ENCODE peak calls at places on chromosome 11, in four cellular contexts. One of them, this sample, is unnamed.

GRCh38 chr11:94193288-94193687 is 64.6 kb downstream of the PANX1 start:
- DNase-seq in IMR-90: peak; percentile 96
- DNase-seq in H9: no peak
- DNase-seq in mesendoderm: no peak
- DNase-seq in this sample: no peak

GRCh38 chr11:86785576-86785975 is 14.8 kb upstream of the PRSS23 start:
- DNase-seq in IMR-90: no peak
- DNase-seq in mesendoderm: no peak
- DNase-seq in H9: no peak
- DNase-seq in this sample: no peak

GRCh38 chr11:74025467-74026166 is 16.7 kb upstream of the UCP3 start:
- DNase-seq in IMR-90: peak; percentile 61
- DNase-seq in mesendoderm: no peak
- DNase-seq in H9: no peak
- DNase-seq in this sample: no peak

GRCh38 chr11:121524233-121524631 is 71.5 kb upstream of the SORL1-AS1 start:
- DNase-seq in IMR-90: no peak
- DNase-seq in mesendoderm: no peak
- DNase-seq in H9: no peak
- DNase-seq in this sample: no peak

GRCh38 chr11:84146826-84147225 is 860.7 kb upstream of the CCDC90B start:
- DNase-seq in IMR-90: no peak
- DNase-seq in H9: no peak
- DNase-seq in mesendoderm: peak; percentile 23
- DNase-seq in this sample: no peak

GRCh38 chr11:132352497-132352896 is 982.1 kb downstream of the NTM start:
- DNase-seq in H9: no peak
- DNase-seq in IMR-90: no peak
- DNase-seq in mesendoderm: no peak
- DNase-seq in this sample: no peak

GRCh38 chr11:118820412-118821357 is 29.7 kb upstream of the DDX6 start:
- DNase-seq in mesendoderm: peak; percentile 9
- DNase-seq in H9: peak; percentile 44
- DNase-seq in IMR-90: no peak
- DNase-seq in this sample: no peak

GRCh38 chr11:106794058-106794457 is 224.2 kb downstream of the GUCY1A2 start:
- DNase-seq in mesendoderm: no peak
- DNase-seq in IMR-90: no peak
- DNase-seq in H9: no peak
- DNase-seq in this sample: no peak

GRCh38 chr11:94922675-94923347 is 50.5 kb downstream of the CWC15 start:
- DNase-seq in H9: no peak
- DNase-seq in mesendoderm: peak; percentile 50
- DNase-seq in IMR-90: no peak
- DNase-seq in this sample: no peak

GRCh38 chr11:111514216-111515031 is at the start of gene HOATZ:
- DNase-seq in mesendoderm: peak; percentile 91
- DNase-seq in H9: peak; percentile 83
- DNase-seq in IMR-90: no peak
- DNase-seq in this sample: peak; percentile 68

GRCh38 chr11:85595285-85595884 is 31.8 kb downstream of the DLG2 start:
- DNase-seq in mesendoderm: peak; percentile 37
- DNase-seq in H9: no peak
- DNase-seq in IMR-90: peak; percentile 63
- DNase-seq in this sample: peak; percentile 23

GRCh38 chr11:117300301-117300700 is 9.2 kb downstream of the BACE1-AS start:
- DNase-seq in IMR-90: peak; percentile 54
- DNase-seq in H9: peak; percentile 63
- DNase-seq in mesendoderm: peak; percentile 49
- DNase-seq in this sample: peak; percentile 51

GRCh38 chr11:19241260-19242183 is 777 bp upstream of the E2F8 start:
- DNase-seq in H9: peak; percentile 71
- DNase-seq in IMR-90: no peak
- DNase-seq in mesendoderm: peak; percentile 73
- DNase-seq in this sample: peak; percentile 45

GRCh38 chr11:113951487-113951886 is 23.4 kb upstream of the HTR3A start:
- DNase-seq in mesendoderm: peak; percentile 65
- DNase-seq in H9: peak; percentile 54
- DNase-seq in IMR-90: no peak
- DNase-seq in this sample: no peak

GRCh38 chr11:25163421-25163820 is 666.6 kb downstream of the LUZP2 start:
- DNase-seq in IMR-90: peak; percentile 11
- DNase-seq in mesendoderm: no peak
- DNase-seq in H9: no peak
- DNase-seq in this sample: no peak

GRCh38 chr11:7160814-7161489 is 72.2 kb downstream of the RBMXL2 start:
- DNase-seq in mesendoderm: no peak
- DNase-seq in H9: no peak
- DNase-seq in IMR-90: no peak
- DNase-seq in this sample: no peak

GRCh38 chr11:76667271-76667818 is 3.2 kb downstream of the LRRC32 start:
- DNase-seq in H9: peak; percentile 22
- DNase-seq in IMR-90: no peak
- DNase-seq in mesendoderm: no peak
- DNase-seq in this sample: no peak

GRCh38 chr11:18091731-18092130 is 14.2 kb downstream of the SAAL1 start:
- DNase-seq in IMR-90: peak; percentile 51
- DNase-seq in H9: no peak
- DNase-seq in mesendoderm: peak; percentile 2
- DNase-seq in this sample: no peak

GRCh38 chr11:64859542-64860414 is 15.3 kb upstream of the CDC42BPG start:
- DNase-seq in IMR-90: no peak
- DNase-seq in H9: no peak
- DNase-seq in mesendoderm: no peak
- DNase-seq in this sample: no peak

GRCh38 chr11:115469361-115469760 is 34.9 kb downstream of the CADM1 start:
- DNase-seq in IMR-90: no peak
- DNase-seq in mesendoderm: no peak
- DNase-seq in H9: no peak
- DNase-seq in this sample: no peak

GRCh38 chr11:114395776-114396175 is 4.5 kb downstream of the C11orf71 start:
- DNase-seq in H9: peak; percentile 67
- DNase-seq in IMR-90: no peak
- DNase-seq in mesendoderm: peak; percentile 85
- DNase-seq in this sample: no peak

GRCh38 chr11:123137496-123138270 is 57.4 kb downstream of the CLMP start:
- DNase-seq in IMR-90: peak; percentile 75
- DNase-seq in mesendoderm: peak; percentile 91
- DNase-seq in H9: peak; percentile 80
- DNase-seq in this sample: peak; percentile 20

GRCh38 chr11:64263021-64263946 is 12.0 kb downstream of the PLCB3 start:
- DNase-seq in IMR-90: peak; percentile 56
- DNase-seq in mesendoderm: peak; percentile 62
- DNase-seq in H9: peak; percentile 62
- DNase-seq in this sample: no peak

GRCh38 chr11:20004856-20005255 is 155.4 kb downstream of the DBX1 start:
- DNase-seq in IMR-90: no peak
- DNase-seq in mesendoderm: no peak
- DNase-seq in H9: no peak
- DNase-seq in this sample: no peak

GRCh38 chr11:75532200-75532972 is 6.6 kb upstream of the GDPD5 start:
- DNase-seq in mesendoderm: peak; percentile 84
- DNase-seq in IMR-90: peak; percentile 41
- DNase-seq in H9: peak; percentile 85
- DNase-seq in this sample: peak; percentile 84

GRCh38 chr11:10181811-10182210 is 112.2 kb downstream of the SBF2 start:
- DNase-seq in IMR-90: peak; percentile 36
- DNase-seq in mesendoderm: peak; percentile 48
- DNase-seq in H9: no peak
- DNase-seq in this sample: no peak

GRCh38 chr11:26944866-26945664 is 48.8 kb upstream of the FIBIN start:
- DNase-seq in mesendoderm: no peak
- DNase-seq in H9: no peak
- DNase-seq in IMR-90: peak; percentile 53
- DNase-seq in this sample: no peak

GRCh38 chr11:110432713-110433392 is 3.1 kb downstream of the FDX1 start:
- DNase-seq in H9: no peak
- DNase-seq in mesendoderm: no peak
- DNase-seq in IMR-90: peak; percentile 60
- DNase-seq in this sample: no peak

DNA sequence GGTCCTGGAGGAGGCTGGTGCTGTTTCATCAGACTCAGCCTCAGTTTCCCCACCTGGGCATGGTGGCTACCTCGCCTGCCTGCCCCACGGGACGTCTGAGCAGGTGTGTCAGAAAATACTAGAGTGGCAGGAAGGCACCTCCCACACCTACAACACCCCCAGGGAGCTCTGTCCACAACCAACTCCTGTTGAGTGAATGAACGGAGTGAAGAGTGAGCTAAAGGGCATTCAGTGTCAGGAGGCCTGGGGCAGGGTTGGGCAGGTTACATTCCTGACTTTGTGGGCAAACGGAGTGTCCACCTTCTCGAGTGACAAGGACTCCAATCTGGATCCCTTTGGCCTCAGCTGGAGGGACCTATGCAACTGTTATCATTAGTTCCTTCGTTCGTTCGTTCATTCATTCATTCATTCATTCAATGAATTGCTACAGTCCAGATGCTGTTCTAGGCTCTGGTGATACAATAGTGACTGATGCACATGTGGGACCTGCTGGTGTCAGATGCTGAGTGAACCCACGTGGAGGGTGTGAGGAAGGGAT is 195.2 kb downstream of the CTTN start:
- DNase-seq in IMR-90: no peak
- DNase-seq in H9: no peak
- DNase-seq in mesendoderm: no peak
- DNase-seq in this sample: no peak
- H2BK15ac ChIP-seq in IMR-90: no peak overlapping the region
- H2BK15ac ChIP-seq in H9: no peak overlapping the region
- H2BK15ac ChIP-seq in mesendoderm: no peak overlapping the region
- H2BK15ac ChIP-seq in this sample: peak overlapping the region; percentile 45

GRCh38 chr11:16011396-16011795 is 344.9 kb downstream of the SOX6 start:
- DNase-seq in H9: no peak
- DNase-seq in mesendoderm: no peak
- DNase-seq in IMR-90: no peak
- DNase-seq in this sample: no peak
- H4K8ac ChIP-seq in H9: no peak overlapping the region
- H4K8ac ChIP-seq in mesendoderm: no peak overlapping the region
- H4K8ac ChIP-seq in IMR-90: no peak overlapping the region
- H4K8ac ChIP-seq in this sample: no peak overlapping the region

GRCh38 chr11:46492540-46492939 is 101.0 kb upstream of the CHRM4 start:
- DNase-seq in H9: no peak
- DNase-seq in IMR-90: no peak
- DNase-seq in mesendoderm: no peak
- DNase-seq in this sample: no peak
- H2BK15ac ChIP-seq in H9: no peak overlapping the region
- H2BK15ac ChIP-seq in IMR-90: no peak overlapping the region
- H2BK15ac ChIP-seq in mesendoderm: no peak overlapping the region
- H2BK15ac ChIP-seq in this sample: no peak overlapping the region

GRCh38 chr11:36109499-36109849 is 165.6 kb downstream of the LDLRAD3 start:
- DNase-seq in mesendoderm: no peak
- DNase-seq in IMR-90: no peak
- DNase-seq in H9: no peak
- DNase-seq in this sample: no peak

GRCh38 chr11:36108812-36109498 is 165.1 kb downstream of the LDLRAD3 start:
- DNase-seq in IMR-90: no peak
- DNase-seq in H9: no peak
- DNase-seq in mesendoderm: no peak
- DNase-seq in this sample: no peak

GRCh38 chr11:36105743-36106581 is 162.1 kb downstream of the LDLRAD3 start:
- DNase-seq in IMR-90: no peak
- DNase-seq in mesendoderm: no peak
- DNase-seq in H9: no peak
- DNase-seq in this sample: no peak

GRCh38 chr11:36110698-36111410 is 167.0 kb downstream of the LDLRAD3 start:
- DNase-seq in IMR-90: no peak
- DNase-seq in H9: no peak
- DNase-seq in mesendoderm: peak; percentile 68
- DNase-seq in this sample: no peak

GRCh38 chr11:36109850-36110606 is 166.2 kb downstream of the LDLRAD3 start:
- DNase-seq in mesendoderm: peak; percentile 74
- DNase-seq in H9: peak; percentile 61
- DNase-seq in IMR-90: no peak
- DNase-seq in this sample: peak; percentile 76
- H4K8ac ChIP-seq in mesendoderm: peak overlapping the region; percentile 42
- H4K8ac ChIP-seq in H9: no peak overlapping the region
- H4K8ac ChIP-seq in IMR-90: no peak overlapping the region
- H4K8ac ChIP-seq in this sample: no peak overlapping the region

DNA sequence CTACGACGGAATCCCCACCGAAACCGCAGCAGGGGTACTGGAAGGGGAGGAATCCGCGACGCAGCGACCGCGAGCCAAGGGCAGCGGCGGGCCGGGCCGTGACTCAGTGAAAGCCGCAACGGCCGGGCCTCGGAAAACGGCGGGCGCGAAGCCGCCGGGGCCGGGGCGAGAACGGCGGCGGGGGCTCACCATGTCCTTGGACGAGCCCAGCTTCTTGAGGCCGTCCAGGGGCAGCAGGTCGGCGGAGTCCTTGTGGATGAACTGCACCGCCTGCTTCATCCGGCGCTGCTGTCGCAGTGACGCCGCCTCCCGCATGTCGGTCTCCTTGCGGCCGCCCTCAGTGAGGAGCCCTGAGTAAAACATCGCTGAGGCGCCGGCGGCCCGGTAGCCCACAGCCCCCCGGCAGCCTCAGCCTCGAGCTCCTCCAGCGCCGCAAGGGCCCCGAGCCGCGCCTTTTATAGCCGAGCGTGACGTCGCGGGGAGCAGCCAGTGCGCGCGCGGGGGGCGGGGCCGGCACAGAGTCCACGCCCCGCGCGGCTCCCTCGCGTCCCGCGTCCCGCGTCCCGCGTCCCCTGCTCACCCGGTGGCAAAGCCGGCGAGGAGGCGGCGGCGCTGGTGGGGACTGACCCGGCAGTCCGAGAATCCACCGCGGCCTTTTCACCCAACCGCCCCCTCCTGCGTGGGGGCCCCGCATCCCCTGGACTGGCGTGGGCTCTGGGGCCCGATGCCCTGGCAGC is at the start of gene NRIP3:
- DNase-seq in mesendoderm: peak; percentile 66
- DNase-seq in IMR-90: peak; percentile 52
- DNase-seq in H9: peak; percentile 61
- DNase-seq in this sample: peak; percentile 66
- H2BK15ac ChIP-seq in mesendoderm: no peak within 1 kb of the TSS
- H2BK15ac ChIP-seq in IMR-90: no peak within 1 kb of the TSS
- H2BK15ac ChIP-seq in H9: no peak within 1 kb of the TSS
- H2BK15ac ChIP-seq in this sample: no peak within 1 kb of the TSS

This sample was measured in neuronal stem cell.